ENCODE peak calls at places on chromosomes 12 and 14, in five cellular contexts. L, S, Q, N and X are unnamed samples.

GRCh38 chr12:46256942-46257341 is 11.9 kb downstream of the SLC38A1 start:
- DNase-seq in L (no peak), S (no peak), Q (no peak), N (no peak), X (no peak)

GRCh38 chr14:93019970-93020369 is 95.8 kb downstream of the ITPK1 start:
- DNase-seq in L (no peak), S (no peak), Q (no peak), N (no peak), X (no peak)

GRCh38 chr12:58099476-58099875 is 158.1 kb downstream of the ATP23 start:
- DNase-seq in L (no peak), S (no peak), Q (no peak), N (no peak), X (no peak)

GRCh38 chr12:113261847-113262470 is 40.7 kb downstream of the TPCN1 start:
- DNase-seq in L (no peak), S (no peak), Q (no peak), N (no peak), X (no peak)

GRCh38 chr12:1398673-1399072 is 195.7 kb downstream of the FBXL14 start:
- DNase-seq in L (peak; percentile 8), S (no peak), Q (no peak), N (no peak), X (no peak)

GRCh38 chr14:77212933-77213656 is 31.5 kb downstream of the TMEM63C start:
- DNase-seq in L (peak; percentile 82), S (no peak), Q (peak; percentile 3), N (peak; percentile 76), X (peak; percentile 77)

GRCh38 chr14:64915025-64915424 is 770 bp downstream of the CHURC1 start:
- DNase-seq in L (no peak), S (no peak), Q (no peak), N (no peak), X (no peak)

GRCh38 chr12:72089678-72090077 is 151.0 kb downstream of the TPH2 start:
- DNase-seq in L (no peak), S (no peak), Q (no peak), N (no peak), X (no peak)

GRCh38 chr14:56491299-56492285 is 88.0 kb upstream of the TMEM260 start:
- DNase-seq in L (peak; percentile 63), S (no peak), Q (peak; percentile 65), N (peak; percentile 21), X (peak; percentile 53)

GRCh38 chr14:30710870-30711269 is 88.8 kb downstream of the SCFD1 start:
- DNase-seq in L (peak; percentile 10), S (peak; percentile 35), Q (no peak), N (no peak), X (no peak)

GRCh38 chr14:100523131-100523530 is 64.1 kb downstream of the BEGAIN start:
- DNase-seq in L (no peak), S (no peak), Q (no peak), N (no peak), X (no peak)

GRCh38 chr14:68564826-68565760 is 227.8 kb downstream of the ZFP36L1 start:
- DNase-seq in L (peak; percentile 23), S (no peak), Q (no peak), N (no peak), X (no peak)

GRCh38 chr12:118034429-118035193 is 18.1 kb downstream of the RFC5 start:
- DNase-seq in L (peak; percentile 63), S (peak; percentile 29), Q (peak; percentile 53), N (no peak), X (no peak)

GRCh38 chr12:48980953-48981756 is 3.0 kb downstream of the WNT1 start:
- DNase-seq in L (no peak), S (no peak), Q (no peak), N (peak; percentile 56), X (peak; percentile 40)

GRCh38 chr12:4643747-4644146 is 5.1 kb downstream of the AKAP3 start:
- DNase-seq in L (no peak), S (no peak), Q (no peak), N (no peak), X (no peak)

GRCh38 chr12:101045486-101046474 is 164.3 kb downstream of the SLC5A8 start:
- DNase-seq in L (peak; percentile 30), S (no peak), Q (no peak), N (no peak), X (no peak)

GRCh38 chr14:69154779-69155178 is 1.9 kb upstream of the DCAF5 start:
- DNase-seq in L (peak; percentile 41), S (no peak), Q (peak; percentile 17), N (no peak), X (no peak)

GRCh38 chr12:2395352-2395977 is 342.7 kb downstream of the CACNA1C start:
- DNase-seq in L (no peak), S (no peak), Q (no peak), N (peak; percentile 52), X (peak; percentile 84)

GRCh38 chr14:96929969-96930368 is 132.8 kb downstream of the VRK1 start:
- DNase-seq in L (no peak), S (no peak), Q (no peak), N (no peak), X (peak; percentile 43)

GRCh38 chr14:75835156-75836141 is 146.3 kb downstream of the TGFB3 start:
- DNase-seq in L (no peak), S (no peak), Q (no peak), N (no peak), X (no peak)

GRCh38 chr14:37601849-37602248 is 6.4 kb downstream of the TTC6 start:
- DNase-seq in L (no peak), S (no peak), Q (no peak), N (no peak), X (no peak)

GRCh38 chr12:3106564-3106963 is 29.4 kb downstream of the TSPAN9 start:
- DNase-seq in L (no peak), S (no peak), Q (no peak), N (no peak), X (no peak)

GRCh38 chr12:121939190-121939589 is 20.8 kb downstream of the CFAP251 start:
- DNase-seq in L (peak; percentile 81), S (no peak), Q (no peak), N (no peak), X (no peak)

GRCh38 chr12:121937654-121938053 is 19.3 kb downstream of the CFAP251 start:
- DNase-seq in L (no peak), S (no peak), Q (no peak), N (no peak), X (no peak)

GRCh38 chr12:121942145-121942718 is 23.8 kb downstream of the CFAP251 start:
- DNase-seq in L (peak; percentile 95), S (no peak), Q (peak; percentile 70), N (no peak), X (no peak)

GRCh38 chr12:121943926-121944325 is 25.5 kb downstream of the CFAP251 start:
- DNase-seq in L (peak; percentile 51), S (no peak), Q (no peak), N (no peak), X (no peak)

GRCh38 chr12:121939992-121940766 is 21.8 kb downstream of the CFAP251 start:
- DNase-seq in L (no peak), S (no peak), Q (no peak), N (no peak), X (no peak)
- TF ChIP-seq CTCF in L (no peak), S (no peak), Q (no peak), N (no peak), X (no peak)

DNA sequence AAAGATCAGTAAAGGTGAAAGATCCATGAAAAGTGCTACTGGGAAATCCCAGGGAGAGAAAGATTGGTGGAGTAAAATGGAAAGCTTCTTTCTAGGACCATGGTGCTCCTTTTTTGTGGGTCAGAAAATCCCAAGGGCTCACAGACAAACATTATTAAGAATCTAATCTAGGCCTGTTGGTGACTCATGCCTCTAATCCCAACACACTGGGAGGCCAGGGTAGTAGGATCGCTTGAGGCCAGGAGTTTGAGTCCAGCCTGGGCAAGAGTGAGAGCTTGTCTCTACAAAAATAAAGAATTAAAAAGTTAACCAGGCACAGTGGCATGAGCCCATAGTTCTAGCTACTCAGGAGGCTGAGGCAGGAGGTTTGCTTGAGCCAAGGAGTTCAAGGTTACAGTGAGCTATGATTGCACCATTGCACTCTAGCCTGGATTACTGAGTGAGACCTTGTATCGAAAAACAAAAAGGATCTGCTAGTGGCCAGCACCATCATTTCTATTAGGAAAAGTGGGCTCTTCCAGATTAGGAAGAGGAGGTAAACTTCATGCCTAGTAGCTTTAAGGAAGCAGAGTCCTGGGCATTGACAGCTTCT is 43.0 kb downstream of the TXNRD1 start:
- DNase-seq in L (no peak), S (no peak), Q (no peak), N (no peak), X (no peak)
- TF ChIP-seq CTCF in L (no peak), S (no peak), Q (no peak), N (no peak), X (no peak)

DNA sequence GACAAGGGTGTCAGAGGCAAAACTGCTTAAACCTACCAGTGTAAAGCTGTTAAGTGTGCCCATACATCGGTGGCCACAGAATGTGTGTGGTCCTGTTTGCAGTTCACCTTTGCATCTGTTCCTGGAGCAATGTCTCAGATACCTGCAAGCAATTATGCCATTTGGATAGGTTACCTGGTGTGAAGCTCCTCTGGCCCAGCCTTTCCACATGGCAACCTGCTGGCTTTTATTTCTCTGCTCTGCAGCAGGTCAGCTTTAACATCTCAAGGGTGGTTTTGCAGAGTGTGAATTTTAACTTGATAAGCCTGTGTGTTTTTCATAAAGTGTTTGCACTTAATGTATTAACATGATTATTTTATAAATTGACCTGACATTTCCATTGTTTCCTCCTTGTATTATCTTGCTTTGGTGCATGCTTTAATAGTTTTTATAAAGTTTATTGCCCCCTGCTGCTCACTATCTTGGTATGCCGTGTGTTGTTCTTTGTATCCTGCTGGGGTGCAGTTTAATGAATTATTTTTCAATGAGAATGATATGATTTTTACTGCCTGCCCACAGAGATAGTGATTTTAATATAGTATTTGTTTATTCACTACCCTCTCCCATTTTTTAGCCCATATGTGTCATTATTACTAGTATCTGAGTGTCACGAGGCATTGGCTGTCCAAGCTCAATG is 403.8 kb downstream of the NPAS3 start:
- DNase-seq in L (no peak), S (no peak), Q (no peak), N (no peak), X (no peak)
- TF ChIP-seq CTCF in L (no peak), S (no peak), Q (no peak), N (no peak), X (no peak)

GRCh38 chr14:81927069-81927468 is 393.4 kb upstream of the SEL1L start:
- DNase-seq in L (no peak), S (no peak), Q (no peak), N (no peak), X (no peak)
- TF ChIP-seq CTCF in L (no peak), S (no peak), Q (no peak), N (peak; percentile 21), X (peak; percentile 16)

GRCh38 chr14:104393199-104393897 is 186.2 kb upstream of the C14orf180 start:
- DNase-seq in L (no peak), S (no peak), Q (no peak), N (peak; percentile 12), X (no peak)
- TF ChIP-seq CTCF in L (no peak), S (no peak), Q (no peak), N (no peak), X (no peak)